ENCODE peak calls at places on chromosomes 1 and 21, in four cellular contexts. F is uterus, T is GM23338, Q is thoracic aorta. O is an unnamed sample.
A peak's percentile ranks its signal among the peaks of the same experiment; 100 is the strongest.

GRCh38 chr1:202227997-202228401 is 34.4 kb downstream of the LGR6 start:
- DNase-seq in T (no peak), F (no peak), Q (no peak), O (no peak)

GRCh38 chr1:196690582-196690981 is 38.7 kb downstream of the CFH start:
- DNase-seq in T (peak; percentile 34), Q (no peak), F (no peak), O (no peak)

GRCh38 chr1:15370781-15371467 is 38.8 kb upstream of the EFHD2 start:
- DNase-seq in Q (no peak), T (no peak), F (peak; percentile 47), O (no peak)

GRCh38 chr21:22343721-22344120 is 1345.5 kb downstream of the NCAM2 start:
- DNase-seq in F (no peak), Q (no peak), T (no peak), O (no peak)

GRCh38 chr1:157994704-157995540 is 1.5 kb downstream of the KIRREL1 start:
- DNase-seq in T (no peak), F (peak; percentile 57), Q (no peak), O (no peak)

GRCh38 chr1:168824418-168824817 is 95.4 kb upstream of the DPT start:
- DNase-seq in F (no peak), T (no peak), Q (no peak), O (no peak)

GRCh38 chr1:195733826-195734225 is 874.4 kb downstream of the KCNT2 start:
- DNase-seq in Q (no peak), F (no peak), T (peak; percentile 73), O (no peak)

GRCh38 chr21:42406201-42406601 is 2.5 kb downstream of the UBASH3A start:
- DNase-seq in F (no peak), T (no peak), Q (no peak), O (peak; percentile 79)

GRCh38 chr1:196997428-196997827 is 20.1 kb downstream of the CFHR5 start:
- DNase-seq in Q (no peak), F (no peak), T (peak; percentile 17), O (no peak)

GRCh38 chr1:233304489-233305102 is 9.1 kb upstream of the PCNX2 start:
- DNase-seq in F (no peak), Q (no peak), T (peak; percentile 70), O (peak; percentile 36)

GRCh38 chr1:32020338-32020737 is 6.7 kb downstream of the KHDRBS1 start:
- DNase-seq in F (no peak), Q (no peak), T (no peak), O (no peak)

GRCh38 chr1:77383236-77383635 is 101.4 kb downstream of the AK5 start:
- DNase-seq in Q (no peak), F (no peak), T (no peak), O (no peak)

GRCh38 chr1:65230741-65231439 is 78.5 kb upstream of the DNAJC6 start:
- DNase-seq in T (no peak), F (no peak), Q (no peak), O (no peak)

GRCh38 chr1:18385239-18385790 is 95.4 kb upstream of the KLHDC7A start:
- DNase-seq in T (peak; percentile 58), Q (no peak), F (peak; percentile 46), O (no peak)

GRCh38 chr1:217472915-217473314 is 158.0 kb downstream of the GPATCH2 start:
- DNase-seq in T (no peak), Q (no peak), F (no peak), O (no peak)

GRCh38 chr1:211305044-211305443 is 21.6 kb upstream of the TRAF5 start:
- DNase-seq in F (no peak), T (no peak), Q (no peak), O (no peak)

GRCh38 chr1:157992031-157992568 is 1.3 kb upstream of the KIRREL1 start:
- DNase-seq in Q (no peak), F (peak; percentile 87), T (peak; percentile 87), O (peak; percentile 13)

GRCh38 chr1:36882536-36883285 is 151.6 kb downstream of the GRIK3 start:
- DNase-seq in F (no peak), Q (no peak), T (no peak), O (no peak)

GRCh38 chr1:154181944-154182341 is 10.0 kb downstream of the TPM3 start:
- DNase-seq in Q (no peak), T (no peak), F (no peak), O (no peak)

GRCh38 chr1:174964261-174964984 is 35.3 kb upstream of the CACYBP start:
- DNase-seq in F (no peak), Q (no peak), T (no peak), O (peak; percentile 75)

GRCh38 chr1:201603613-201604232 is 64.8 kb downstream of the NAV1 start:
- DNase-seq in T (no peak), F (no peak), Q (no peak), O (no peak)

GRCh38 chr1:64536836-64537490 is 67.0 kb downstream of the CACHD1 start:
- DNase-seq in Q (no peak), F (no peak), T (no peak), O (no peak)

GRCh38 chr1:44072204-44072603 is 40.9 kb upstream of the SLC6A9 start:
- DNase-seq in F (no peak), Q (no peak), T (no peak), O (no peak)

GRCh38 chr21:43978060-43978459 is 34.0 kb upstream of the TRAPPC10 start:
- DNase-seq in F (no peak), T (no peak), Q (no peak), O (no peak)
- H3K36me3 ChIP-seq in F (no peaks in the 10 kb centered on the region), T (no peaks in the 10 kb centered on the region), Q (peaks cover 27% of the 10 kb centered on the region), O (peaks cover 23% of the 10 kb centered on the region)

GRCh38 chr1:3652538-3653285 is 396 bp downstream of the TP73 start:
- DNase-seq in T (peak; percentile 62), F (no peak), Q (no peak), O (peak; percentile 48)

GRCh38 chr1:3653286-3653618 is 936 bp downstream of the TP73 start:
- DNase-seq in F (no peak), Q (no peak), T (no peak), O (no peak)

GRCh38 chr1:3651011-3651938 is 1.0 kb upstream of the TP73 start:
- DNase-seq in F (no peak), T (peak; percentile 82), Q (no peak), O (no peak)

GRCh38 chr1:3650248-3651010 is 526 bp upstream of the WRAP73 start:
- DNase-seq in F (no peak), Q (no peak), T (no peak), O (no peak)

DNA sequence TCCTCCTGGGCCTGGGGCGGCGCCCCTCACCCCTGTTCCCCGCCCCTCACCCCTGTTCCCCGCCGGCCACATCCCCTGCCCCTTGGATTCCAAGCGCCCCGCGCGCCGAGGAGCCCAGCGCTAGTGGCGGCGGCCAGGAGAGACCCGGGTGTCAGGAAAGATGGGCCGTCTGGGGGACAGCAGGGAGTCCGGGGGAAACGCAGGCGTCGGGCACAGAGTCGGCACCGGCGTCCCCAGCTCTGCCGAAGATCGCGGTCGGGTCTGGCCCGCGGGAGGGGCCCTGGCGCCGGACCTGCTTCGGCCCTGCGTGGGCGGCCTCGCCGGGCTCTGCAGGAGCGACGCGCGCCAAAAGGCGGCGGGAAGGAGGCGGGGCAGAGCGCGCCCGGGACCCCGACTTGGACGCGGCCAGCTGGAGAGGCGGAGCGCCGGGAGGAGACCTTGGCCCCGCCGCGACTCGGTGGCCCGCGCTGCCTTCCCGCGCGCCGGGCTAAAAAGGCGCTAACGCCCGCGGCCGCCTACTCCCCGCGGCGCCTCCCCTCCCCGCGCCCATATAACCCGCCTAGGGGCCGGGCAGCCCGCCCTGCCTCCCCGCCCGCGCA is at the start of gene TP73:
- DNase-seq in F (no peak), T (peak; percentile 43), Q (no peak), O (no peak)
- H3K4me3 ChIP-seq in F (peak within 1 kb of the TSS; percentile 30), T (peak within 1 kb of the TSS; percentile 76), Q (peak within 1 kb of the TSS; percentile 88), O (no peak within 1 kb of the TSS)

DNA sequence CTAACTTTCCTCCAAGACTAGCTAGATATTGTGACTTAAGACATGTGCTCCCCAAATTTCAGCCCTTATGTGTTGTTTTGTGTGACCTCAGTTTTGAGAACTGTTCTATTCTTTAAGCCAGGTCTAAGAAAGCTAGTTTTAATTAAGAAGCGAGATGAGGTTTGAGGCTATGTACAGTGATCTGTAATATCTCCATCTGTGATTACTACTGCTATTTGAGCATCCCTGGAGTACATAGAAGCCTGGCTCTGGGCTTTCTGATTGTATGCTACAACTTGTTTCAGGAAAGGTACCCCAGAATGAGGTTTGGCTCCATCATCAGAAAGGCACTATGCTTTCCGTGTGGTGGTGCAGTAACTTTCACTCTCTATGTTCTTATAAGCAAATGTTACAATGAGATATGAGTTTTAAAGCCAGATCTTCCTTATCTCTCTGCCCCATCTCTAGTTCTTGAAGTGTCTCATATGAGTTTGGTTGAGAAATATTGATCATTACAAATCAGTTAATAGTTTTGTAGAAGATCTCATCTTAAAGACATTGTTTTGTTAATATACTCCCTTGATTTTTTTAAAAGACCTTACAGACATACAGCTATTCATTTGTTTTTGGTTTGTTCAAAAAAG is 605 bp downstream of the RGS4 start:
- DNase-seq in Q (no peak), F (no peak), T (no peak), O (no peak)
- H3K27ac ChIP-seq in Q (peak overlapping the region; percentile 49), F (peak overlapping the region; percentile 54), T (no peak overlapping the region), O (no peak overlapping the region)

GRCh38 chr1:231553320-231553719 is 24.9 kb downstream of the TSNAX start:
- DNase-seq in T (no peak), F (no peak), Q (no peak), O (no peak)
- H3K36me3 ChIP-seq in T (no peaks in the 10 kb centered on the region), F (no peaks in the 10 kb centered on the region), Q (peaks cover 4% of the 10 kb centered on the region), O (no peaks in the 10 kb centered on the region)

DNA sequence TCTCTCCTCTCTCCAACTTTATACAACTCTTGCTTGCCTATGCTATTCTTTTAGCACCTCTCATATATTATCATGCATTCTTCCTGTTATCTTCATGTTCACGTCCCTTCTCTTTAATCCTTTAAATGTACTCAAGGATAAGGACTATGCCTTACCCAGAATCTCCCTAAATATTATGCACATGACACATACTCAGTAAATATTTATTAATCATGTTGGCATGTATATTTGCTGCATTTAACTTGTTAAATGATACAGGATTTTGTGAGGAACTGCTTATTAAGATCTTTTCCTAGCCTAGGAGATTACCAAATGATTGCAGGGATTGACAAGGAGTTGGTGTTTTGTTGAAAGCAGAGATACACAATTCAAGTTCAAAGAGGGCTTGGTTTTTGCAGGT is 109.4 kb downstream of the RGS2 start:
- DNase-seq in T (no peak), F (no peak), Q (no peak), O (no peak)
- H3K4me3 ChIP-seq in T (no peak overlapping the region), F (no peak overlapping the region), Q (no peak overlapping the region), O (no peak overlapping the region)

DNA sequence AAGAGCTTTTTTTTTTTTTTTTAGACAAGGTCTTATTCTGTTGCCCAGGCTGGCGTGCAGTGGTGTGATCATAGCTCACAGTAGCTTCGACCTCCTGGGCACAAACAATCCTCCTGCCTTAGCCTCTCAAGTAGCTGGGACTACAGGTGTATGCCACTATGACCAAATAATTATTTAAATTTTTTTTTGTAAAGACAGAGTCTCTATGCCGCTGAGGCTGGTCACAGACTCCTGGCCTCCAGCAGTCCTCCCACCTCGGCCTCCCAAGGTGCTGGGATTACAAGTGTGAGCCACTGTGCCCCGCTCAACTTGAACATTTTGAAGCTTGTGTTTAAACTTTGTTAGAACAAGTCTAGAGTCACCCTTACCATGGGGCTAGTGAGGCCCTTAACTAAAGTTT is 8.6 kb upstream of the CHI3L2 start:
- DNase-seq in F (no peak), Q (no peak), T (no peak), O (no peak)
- H3K27ac ChIP-seq in F (no peak overlapping the region), Q (no peak overlapping the region), T (no peak overlapping the region), O (peak overlapping the region; percentile 59)